ENCODE peak calls at places on chromosome 22, in nine cellular contexts. B is lower leg skin, C is WTC11, O is coronary artery, D is GM10248, V is spleen, X is Calu3, J is body of pancreas, N is GM13977. S is an unnamed sample.

GRCh38 chr22:21612858-21613257 is 17.0 kb downstream of the YDJC start:
- DNase-seq in X (no peak), N (no peak), V (no peak), O (no peak), B (no peak), C (peak), D (no peak), J (no peak), S (no peak)

GRCh38 chr22:33844273-33844672 is 76.0 kb downstream of the LARGE1 start:
- DNase-seq in C (no peak), J (no peak), N (no peak), B (no peak), X (no peak), V (no peak), D (no peak), O (no peak), S (no peak)

GRCh38 chr22:41659941-41660340 is 28.7 kb downstream of the SNU13 start:
- DNase-seq in X (no peak), J (no peak), N (no peak), C (no peak), D (no peak), V (no peak), B (no peak), O (peak), S (no peak)

GRCh38 chr22:38609371-38609770 is 39.4 kb upstream of the DMC1 start:
- DNase-seq in C (no peak), J (no peak), N (no peak), O (no peak), X (no peak), D (no peak), V (no peak), B (no peak), S (no peak)

GRCh38 chr22:24043957-24044356 is 32.9 kb downstream of the CABIN1 start:
- DNase-seq in X (no peak), J (no peak), D (no peak), C (no peak), O (no peak), V (no peak), B (no peak), N (no peak), S (no peak)

GRCh38 chr22:49617264-49617663 is 210.4 kb downstream of the BRD1 start:
- DNase-seq in J (no peak), V (no peak), N (no peak), D (no peak), O (no peak), C (peak), X (no peak), B (no peak), S (no peak)

GRCh38 chr22:20243545-20244249 is 24.4 kb downstream of the RTN4R start:
- DNase-seq in J (peak), O (no peak), N (peak), C (no peak), X (peak), V (peak), B (peak), D (peak), S (peak)

GRCh38 chr22:36180038-36180880 is 19.7 kb upstream of the APOL3 start:
- DNase-seq in X (peak), O (no peak), V (peak), J (peak), B (peak), C (peak), D (peak), N (peak), S (peak)

GRCh38 chr22:11627436-11627797 is 3900.6 kb upstream of the OR11H1 start:
- DNase-seq in V (peak), X (no peak), B (no peak), C (no peak), J (no peak), D (no peak), O (no peak), N (no peak), S (no peak)

GRCh38 chr22:33859311-33859710 is 61.0 kb downstream of the LARGE1 start:
- DNase-seq in O (no peak), V (no peak), D (no peak), J (no peak), N (no peak), C (no peak), B (no peak), X (no peak), S (no peak)

GRCh38 chr22:20765938-20766337 is 8.0 kb upstream of the SERPIND1 start:
- DNase-seq in C (no peak), X (no peak), B (no peak), O (no peak), V (no peak), J (no peak), N (no peak), D (no peak), S (no peak)

GRCh38 chr22:19429950-19430889 is 1.3 kb downstream of the HIRA start:
- DNase-seq in D (peak), N (peak), V (no peak), B (no peak), O (no peak), C (no peak), J (peak), X (no peak), S (peak)

GRCh38 chr22:41557401-41558240 is 3.2 kb upstream of the CSDC2 start:
- DNase-seq in J (peak), C (peak), V (no peak), D (peak), O (peak), N (peak), X (no peak), B (no peak), S (peak)

GRCh38 chr22:41256898-41257260 is 16.1 kb upstream of the CHADL start:
- DNase-seq in N (no peak), O (no peak), J (no peak), D (no peak), V (no peak), B (no peak), C (no peak), X (no peak), S (no peak)

GRCh38 chr22:40220316-40221054 is 42.8 kb downstream of the TNRC6B start:
- DNase-seq in X (no peak), V (no peak), O (no peak), C (no peak), J (no peak), N (no peak), B (no peak), D (no peak), S (no peak)

GRCh38 chr22:17842386-17842785 is 68.1 kb upstream of the BID start:
- DNase-seq in N (no peak), D (peak), J (no peak), X (no peak), O (no peak), C (no peak), V (peak), B (no peak), S (no peak)

GRCh38 chr22:39946571-39947407 is 13.4 kb upstream of the TMA7B start:
- DNase-seq in D (no peak), X (peak), B (no peak), J (peak), V (no peak), O (no peak), N (no peak), C (no peak), S (no peak)

GRCh38 chr22:31137721-31138120 is 2.6 kb downstream of the PLA2G3 start:
- DNase-seq in J (no peak), N (no peak), V (no peak), O (no peak), B (no peak), X (no peak), D (no peak), C (no peak), S (peak)

GRCh38 chr22:49531533-49531895 is 296.2 kb downstream of the BRD1 start:
- DNase-seq in O (no peak), N (no peak), D (no peak), X (no peak), J (no peak), B (no peak), C (no peak), V (peak), S (no peak)

GRCh38 chr22:30025187-30025586 is 55.1 kb upstream of the HORMAD2 start:
- DNase-seq in O (no peak), B (no peak), N (no peak), D (no peak), C (no peak), X (no peak), J (no peak), V (no peak), S (no peak)

GRCh38 chr22:22959147-22959827 is 71.7 kb downstream of the IGLL5 start:
- DNase-seq in D (peak), B (peak), N (no peak), V (peak), O (no peak), J (peak), X (peak), C (peak), S (peak)

GRCh38 chr22:24289781-24290181 is 19.1 kb downstream of the SPECC1L start:
- DNase-seq in N (no peak), B (no peak), V (no peak), J (no peak), D (peak), C (no peak), O (no peak), X (no peak), S (no peak)

GRCh38 chr22:22944268-22944985 is 56.8 kb downstream of the IGLL5 start:
- DNase-seq in O (peak), B (no peak), C (no peak), N (peak), J (no peak), D (no peak), X (no peak), V (peak), S (peak)

GRCh38 chr22:30347255-30347892 is 9.3 kb downstream of the SF3A1 start:
- DNase-seq in N (peak), V (no peak), C (no peak), J (no peak), O (no peak), D (no peak), X (no peak), B (no peak), S (no peak)

GRCh38 chr22:38631724-38632123 is 24.5 kb downstream of the FAM227A start:
- DNase-seq in X (no peak), O (no peak), B (no peak), D (no peak), V (no peak), N (no peak), J (no peak), C (no peak), S (no peak)

GRCh38 chr22:47167056-47167455 is 404.6 kb downstream of the TBC1D22A start:
- DNase-seq in O (peak), X (no peak), J (no peak), V (peak), D (no peak), N (no peak), B (no peak), C (no peak), S (no peak)

GRCh38 chr22:47168441-47168840 is 406.0 kb downstream of the TBC1D22A start:
- DNase-seq in J (no peak), C (peak), O (peak), N (no peak), V (peak), X (no peak), D (no peak), B (no peak), S (no peak)

GRCh38 chr22:47168900-47169800 is 406.7 kb downstream of the TBC1D22A start:
- DNase-seq in J (peak), N (no peak), X (peak), O (peak), D (no peak), B (no peak), V (peak), C (peak), S (no peak)

GRCh38 chr22:47171441-47172221 is 409.2 kb downstream of the TBC1D22A start:
- DNase-seq in N (no peak), X (no peak), C (peak), O (peak), D (no peak), V (peak), J (peak), B (no peak), S (no peak)

GRCh38 chr22:47169801-47170140 is 407.3 kb downstream of the TBC1D22A start:
- DNase-seq in B (no peak), N (no peak), O (peak), X (no peak), C (no peak), V (peak), D (no peak), J (no peak), S (no peak)
- TF ChIP-seq CTCF in B (no peak), N (no peak), O (no peak), X (no peak), C (no peak), V (no peak), D (no peak), J (no peak), S (no peak)

DNA sequence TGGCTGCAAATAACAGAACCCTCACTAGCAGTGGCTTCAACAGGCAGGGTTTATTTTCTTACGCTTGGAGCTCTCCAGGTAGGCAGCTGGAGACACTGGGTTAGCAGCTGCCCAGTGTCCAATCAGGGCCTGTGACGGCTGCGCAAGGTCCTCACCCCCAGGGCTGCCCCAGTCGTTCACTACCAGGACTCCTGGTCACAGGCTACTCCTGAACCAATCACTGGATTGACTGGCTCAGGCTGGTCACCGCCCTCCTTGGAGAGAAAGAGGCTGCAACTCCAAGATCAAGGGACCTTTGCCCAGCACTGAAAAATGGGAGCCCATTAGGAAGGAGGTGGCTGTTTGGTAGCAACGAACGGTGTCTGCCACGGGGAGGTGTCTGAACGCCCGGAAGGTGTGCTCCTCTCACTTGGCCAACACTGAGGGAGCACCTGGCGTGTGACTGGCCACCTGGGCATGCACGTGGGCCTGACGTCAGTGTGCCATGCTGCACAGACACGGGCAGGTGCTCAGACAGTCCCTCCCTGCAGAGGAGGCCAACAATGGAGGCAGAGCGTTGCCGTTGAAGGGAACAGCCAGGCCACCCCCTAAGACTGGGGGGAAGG is 5.1 kb downstream of the ARSA start:
- DNase-seq in V (peak), J (peak), O (no peak), C (no peak), D (no peak), X (peak), B (no peak), N (no peak), S (no peak)
- TF ChIP-seq CTCF in V (no peak), J (peak), O (no peak), C (no peak), D (no peak), X (no peak), B (no peak), N (no peak), S (no peak)

DNA sequence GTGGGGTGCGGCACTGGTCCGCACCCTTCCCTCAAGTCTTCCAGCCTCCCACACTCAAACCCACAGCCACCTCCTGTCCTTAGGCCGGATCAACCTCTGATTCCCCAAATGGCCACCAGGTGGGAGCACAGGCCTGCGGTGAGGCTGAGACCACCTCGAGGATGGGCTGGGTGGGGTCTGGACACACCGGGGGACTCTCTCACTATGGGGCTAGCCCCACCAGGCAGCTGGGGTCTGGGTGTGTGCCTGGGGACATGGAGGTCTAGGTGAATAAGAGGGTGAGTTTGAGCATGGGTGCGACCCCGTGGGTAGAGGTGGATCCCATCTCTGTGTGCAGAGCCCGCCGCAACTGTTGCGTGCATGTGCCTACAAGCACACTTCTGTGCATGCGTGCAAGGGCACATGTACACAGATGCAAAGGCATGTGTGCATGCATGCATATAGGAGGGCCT is 32.6 kb downstream of the MYO18B start:
- DNase-seq in B (no peak), N (no peak), D (peak), C (peak), V (no peak), O (no peak), X (peak), J (no peak), S (peak)
- TF ChIP-seq CTCF in B (no peak), N (peak), D (peak), C (peak), V (no peak), O (no peak), X (peak), J (peak), S (peak)

DNA sequence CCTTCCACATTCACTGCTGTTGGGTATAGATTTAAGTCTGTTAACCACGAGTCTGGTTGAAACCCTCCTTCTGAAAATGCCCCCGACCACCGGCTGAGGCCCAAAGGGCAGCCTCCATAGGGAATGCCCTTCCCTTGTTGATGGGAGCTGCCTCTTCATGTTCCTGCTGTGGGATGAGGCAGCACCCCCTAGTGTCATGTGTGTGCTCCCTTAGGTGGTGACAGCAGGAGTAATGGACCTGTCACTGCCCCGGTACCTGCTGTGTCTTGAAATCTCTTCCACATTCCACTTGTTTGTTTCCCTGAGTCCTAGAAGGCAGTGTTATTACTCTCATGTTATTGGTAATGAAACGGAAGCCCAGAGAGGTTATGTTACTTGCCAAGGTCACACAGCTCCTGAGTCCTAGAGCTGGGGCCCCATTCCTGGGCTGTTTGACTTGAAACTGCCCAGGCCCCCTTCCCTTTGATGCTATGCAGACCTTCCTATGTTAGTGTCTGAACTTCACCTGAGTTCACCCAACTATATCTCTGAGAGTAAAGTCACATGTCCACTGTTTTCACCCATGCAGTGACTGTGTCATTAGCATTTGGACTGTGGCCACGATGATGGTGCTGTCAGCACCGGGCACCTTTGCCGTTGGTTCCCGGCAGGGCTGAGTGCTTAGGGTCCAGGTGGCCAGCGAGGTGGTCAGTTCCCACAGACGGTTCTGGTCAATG is 234.3 kb downstream of the TBC1D22A start:
- DNase-seq in D (no peak), O (no peak), C (no peak), J (peak), B (no peak), X (peak), N (no peak), V (no peak), S (no peak)
- TF ChIP-seq CTCF in D (no peak), O (no peak), C (no peak), J (peak), B (no peak), X (no peak), N (no peak), V (no peak), S (peak)

DNA sequence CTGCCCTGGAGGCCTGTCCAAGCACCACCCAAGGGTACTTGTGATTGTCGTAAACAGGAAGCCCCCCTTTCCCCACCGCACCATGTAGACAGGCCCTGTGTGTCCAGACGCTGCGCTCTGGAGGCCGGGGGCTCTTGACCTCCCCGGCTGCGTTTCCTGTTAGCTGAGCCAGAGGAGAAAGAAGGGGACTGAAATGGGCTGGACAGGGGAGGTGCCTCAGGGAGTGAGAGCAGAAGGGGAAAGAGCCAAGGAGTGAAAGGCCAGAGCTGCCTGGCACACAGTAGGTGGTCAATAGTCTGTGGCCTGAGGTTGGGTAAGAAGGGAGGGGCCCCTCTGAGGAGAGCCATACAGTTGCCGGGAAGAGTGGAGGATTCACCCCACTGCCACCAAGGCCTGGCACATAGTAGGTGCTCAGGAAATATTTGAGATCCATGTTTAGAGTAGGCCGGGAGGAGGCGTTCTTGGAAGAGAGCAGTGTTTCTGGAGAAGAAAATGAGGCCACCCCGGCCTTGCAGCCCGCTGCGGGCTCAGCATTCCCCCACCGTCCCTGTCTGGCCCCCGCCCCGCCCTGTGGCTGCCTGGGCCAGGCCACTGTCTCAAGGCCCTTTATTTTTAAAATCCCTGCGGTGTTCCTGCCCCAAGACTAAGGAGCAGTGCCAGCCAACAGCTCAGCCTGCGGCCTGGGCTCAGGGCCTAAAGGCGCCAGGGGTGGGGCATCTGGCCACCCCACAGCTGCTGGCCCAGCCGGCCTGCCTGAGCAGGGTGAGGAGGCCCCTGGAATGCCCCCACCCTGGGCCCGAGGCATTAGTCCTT is 13.6 kb upstream of the CDC42EP1 start:
- DNase-seq in D (no peak), B (no peak), C (peak), O (peak), N (no peak), X (no peak), V (no peak), J (peak), S (no peak)
- TF ChIP-seq CTCF in D (no peak), B (no peak), C (no peak), O (no peak), N (no peak), X (no peak), V (no peak), J (peak), S (no peak)

DNA sequence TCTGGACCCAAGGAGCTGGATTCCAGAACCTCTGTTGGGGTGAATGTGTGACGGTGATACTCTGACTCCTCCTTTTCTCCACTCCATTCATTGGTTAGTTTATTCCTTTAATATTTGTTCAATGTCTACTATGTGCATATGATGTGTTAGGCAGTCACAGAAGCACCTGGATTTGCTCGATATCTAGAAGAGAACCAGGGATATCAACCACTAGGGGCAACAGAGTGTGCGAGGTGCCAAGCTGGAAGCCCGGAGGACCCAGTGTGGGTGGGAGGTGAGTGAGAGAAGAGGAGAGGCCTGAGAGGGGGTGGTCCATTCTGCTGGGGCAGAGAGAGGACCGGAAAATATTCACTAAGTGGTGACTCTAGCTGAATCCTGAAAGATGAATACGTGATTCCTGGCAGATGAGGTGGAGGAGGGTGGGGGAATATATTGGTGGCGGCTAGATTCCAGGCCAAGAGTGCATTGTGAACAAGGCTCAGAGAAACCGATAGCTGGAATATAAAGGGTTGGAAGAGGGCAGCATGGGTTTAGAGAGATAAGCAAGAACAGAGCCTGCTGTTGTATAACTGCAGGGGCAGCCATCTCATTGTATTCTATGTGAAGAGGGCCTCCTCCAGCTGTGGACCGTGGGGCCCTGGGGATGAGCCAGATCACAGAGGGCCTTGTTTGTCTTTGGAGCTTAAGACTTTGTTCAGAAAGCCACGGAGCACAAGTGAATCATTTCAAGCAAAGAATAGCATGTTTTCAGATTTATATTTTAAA is 6.9 kb upstream of the TIMP3 start:
- DNase-seq in N (no peak), C (no peak), J (no peak), V (no peak), D (no peak), X (no peak), B (no peak), O (no peak), S (no peak)
- TF ChIP-seq CTCF in N (no peak), C (no peak), J (no peak), V (no peak), D (no peak), X (no peak), B (no peak), O (no peak), S (no peak)

S was measured in GM13976.